ENCODE peak calls at places on chromosomes 5 and 9, in nine cellular contexts. J is NCI-H774, G is PC-3, P is RWPE1, K is psoas muscle, M is AG08395, Z is activated gamma-delta T cell treated with Interleukin-2 at 50 U/mL for 16 hours, W is T1000, Y is fibroblast of lung. X is an unnamed sample.

GRCh38 chr5:80474929-80475328 is 13.0 kb upstream of the FAM151B start:
- DNase-seq in P (no peak), J (peak), W (no peak), K (no peak), G (no peak), Y (no peak), Z (no peak), M (no peak), X (no peak)

GRCh38 chr5:168012006-168012405 is 279.4 kb upstream of the WWC1 start:
- DNase-seq in W (no peak), J (no peak), M (no peak), Z (no peak), K (no peak), P (no peak), G (no peak), Y (no peak), X (no peak)

GRCh38 chr5:61319388-61320146 is 12.5 kb upstream of the ZSWIM6 start:
- DNase-seq in M (no peak), J (no peak), Y (peak), W (no peak), K (no peak), Z (no peak), P (peak), G (no peak), X (no peak)

GRCh38 chr9:124210697-124211096 is 47.1 kb upstream of the NEK6 start:
- DNase-seq in Y (peak), W (no peak), P (peak), Z (no peak), M (no peak), G (peak), K (no peak), J (no peak), X (no peak)

GRCh38 chr5:56480305-56481146 is 247.4 kb upstream of the ANKRD55 start:
- DNase-seq in Z (peak), M (peak), G (peak), P (peak), W (no peak), J (no peak), Y (peak), K (peak), X (no peak)

GRCh38 chr5:88785396-88786216 is 97.4 kb downstream of the MEF2C start:
- DNase-seq in Z (no peak), W (peak), G (peak), K (no peak), J (peak), M (peak), Y (peak), P (peak), X (no peak)

GRCh38 chr5:99077254-99077640 is 148.4 kb upstream of the CHD1 start:
- DNase-seq in Y (no peak), K (no peak), G (no peak), W (no peak), J (no peak), P (no peak), M (no peak), Z (no peak), X (no peak)

GRCh38 chr5:151196556-151197290 is 27.2 kb downstream of the CCDC69 start:
- DNase-seq in Z (no peak), K (no peak), P (no peak), J (no peak), G (no peak), M (no peak), Y (no peak), W (no peak), X (no peak)

GRCh38 chr5:135442387-135443256 is 4.5 kb downstream of the DCANP1 start:
- DNase-seq in M (no peak), P (no peak), J (no peak), Y (no peak), G (no peak), K (no peak), Z (no peak), W (no peak), X (no peak)

GRCh38 chr5:22899341-22899740 is 46.2 kb upstream of the CDH12 start:
- DNase-seq in Z (no peak), Y (no peak), G (no peak), J (no peak), W (no peak), P (no peak), K (no peak), M (no peak), X (no peak)

GRCh38 chr5:133754575-133755169 is 142.3 kb upstream of the FSTL4 start:
- DNase-seq in J (peak), G (peak), W (no peak), Y (peak), M (peak), P (no peak), K (no peak), Z (peak), X (no peak)

GRCh38 chr5:61301345-61301744 is 30.7 kb upstream of the ZSWIM6 start:
- DNase-seq in Z (no peak), P (no peak), G (no peak), Y (peak), K (no peak), M (peak), J (no peak), W (no peak), X (no peak)

GRCh38 chr9:11011696-11012095 is 398.9 kb upstream of the PTPRD start:
- DNase-seq in K (no peak), G (no peak), J (no peak), P (no peak), Y (no peak), Z (no peak), W (no peak), M (no peak), X (no peak)

X was measured in stimulated activated effector memory CD8-positive, alpha-beta T cell treated with anti-CD3 and anti-CD28 coated beads, Interleukin-12 subunit alpha, Interleukin-12 subunit beta, amount 100 ng/mL, for 72 hours.